ENCODE peak calls at places on chromosomes 4 and X, in four cellular contexts. Y, Z, W and F are unnamed samples.

GRCh38 chr4:40231464-40231863 is 34.6 kb downstream of the RHOH start:
- DNase-seq in Y (no peak), Z (no peak), W (no peak), F (no peak)

GRCh38 chr4:185141777-185142176 is 1.3 kb upstream of the SLC25A4 start:
- DNase-seq in Y (no peak), Z (no peak), W (no peak), F (no peak)

GRCh38 chr4:57291911-57292310 is 181.7 kb upstream of the IGFBP7 start:
- DNase-seq in Y (no peak), Z (no peak), W (no peak), F (no peak)

GRCh38 chrX:122982521-122982920 is 201.6 kb upstream of the GRIA3 start:
- DNase-seq in Y (no peak), Z (no peak), W (no peak), F (no peak)

GRCh38 chr4:24887881-24888430 is 24.9 kb downstream of the CCDC149 start:
- DNase-seq in Y (no peak), Z (no peak), W (no peak), F (no peak)

GRCh38 chr4:5785806-5786680 is 75.0 kb downstream of the EVC start:
- DNase-seq in Y (no peak), Z (no peak), W (no peak), F (no peak)

GRCh38 chr4:55468724-55469123 is 73.0 kb downstream of the TMEM165 start:
- DNase-seq in Y (no peak), Z (no peak), W (no peak), F (no peak)

GRCh38 chrX:111410451-111410850 is 1.5 kb downstream of the DCX start:
- DNase-seq in Y (no peak), Z (no peak), W (no peak), F (no peak)

GRCh38 chrX:110836982-110837381 is 41.4 kb upstream of the CHRDL1 start:
- DNase-seq in Y (no peak), Z (peak), W (no peak), F (peak)

GRCh38 chrX:141632124-141632523 is 42.6 kb downstream of the SPANXA2 start:
- DNase-seq in Y (no peak), Z (no peak), W (no peak), F (no peak)

GRCh38 chrX:24485976-24486680 is 21.0 kb downstream of the PDK3 start:
- DNase-seq in Y (no peak), Z (no peak), W (no peak), F (no peak)

GRCh38 chr4:83639849-83640493 is 104.1 kb downstream of the GPAT3 start:
- DNase-seq in Y (no peak), Z (peak), W (peak), F (peak)

GRCh38 chrX:69088171-69088938 is 76.9 kb downstream of the PJA1 start:
- DNase-seq in Y (no peak), Z (no peak), W (no peak), F (no peak)

GRCh38 chr4:182918044-182918607 is 940 bp upstream of the DCTD start:
- DNase-seq in Y (no peak), Z (no peak), W (no peak), F (no peak)

GRCh38 chrX:20863649-20864048 is 510.6 kb upstream of the CNKSR2 start:
- DNase-seq in Y (no peak), Z (no peak), W (no peak), F (no peak)

GRCh38 chrX:16695079-16695676 is 17.3 kb downstream of the CTPS2 start:
- DNase-seq in Y (peak), Z (peak), W (peak), F (peak)

GRCh38 chr4:630661-631060 is 5.3 kb downstream of the PDE6B start:
- DNase-seq in Y (peak), Z (no peak), W (no peak), F (no peak)

GRCh38 chr4:145945431-145946155 is 7.0 kb upstream of the ZNF827 start:
- DNase-seq in Y (no peak), Z (no peak), W (no peak), F (no peak)